ENCODE peak calls at places on chromosomes 2 and 18, in ten cellular contexts. A is DMS153, J is NCI-H2081, M is B cell, U is NCI-H1048, Q is psoas muscle, D is cerebellar cortex, Y is H4, O is putamen, G is MCF 10A. C is an unnamed sample.

GRCh38 chr2:71856709-71857525 is 290.7 kb downstream of the CYP26B1 start:
- DNase-seq in O (no peak), A (no peak), U (no peak), M (no peak), D (no peak), J (no peak), G (peak), Y (no peak), Q (no peak), C (no peak)

GRCh38 chr2:16553222-16553621 is 112.4 kb downstream of the CYRIA start:
- DNase-seq in Y (no peak), U (no peak), Q (no peak), O (peak), J (peak), M (no peak), A (peak), D (peak), G (peak), C (no peak)

GRCh38 chr2:196169521-196169920 is 1.9 kb downstream of the STK17B start:
- DNase-seq in D (no peak), Y (no peak), M (no peak), O (no peak), A (no peak), J (no peak), U (no peak), Q (no peak), G (peak), C (no peak)

GRCh38 chr2:51013060-51013746 is 18.7 kb downstream of the NRXN1 start:
- DNase-seq in O (peak), M (no peak), J (peak), A (peak), Q (no peak), Y (peak), G (peak), U (peak), D (peak), C (peak)

GRCh38 chr2:203582468-203582867 is 47.4 kb upstream of the RAPH1 start:
- DNase-seq in O (no peak), Y (peak), U (no peak), Q (no peak), J (no peak), A (no peak), M (no peak), G (peak), D (no peak), C (no peak)

GRCh38 chr2:233271693-233272092 is 20.2 kb downstream of the ATG16L1 start:
- DNase-seq in Y (no peak), A (no peak), U (no peak), O (no peak), M (no peak), J (no peak), G (no peak), Q (no peak), D (no peak), C (no peak)

GRCh38 chr18:55007582-55007981 is 48.3 kb upstream of the CCDC68 start:
- DNase-seq in A (no peak), Y (no peak), Q (no peak), U (no peak), D (no peak), G (no peak), M (no peak), O (no peak), J (no peak), C (no peak)

GRCh38 chr2:199471443-199472057 is 13.8 kb upstream of the SATB2 start:
- DNase-seq in G (peak), M (no peak), Y (no peak), D (peak), U (no peak), O (peak), J (no peak), Q (peak), A (peak), C (peak)

GRCh38 chr2:38438536-38439225 is 61.6 kb upstream of the ATL2 start:
- DNase-seq in D (no peak), M (no peak), O (no peak), Y (no peak), J (no peak), G (no peak), A (no peak), Q (no peak), U (no peak), C (no peak)

GRCh38 chr2:148604927-148605326 is 39.6 kb upstream of the EPC2 start:
- DNase-seq in O (no peak), A (no peak), D (no peak), Y (no peak), Q (no peak), U (no peak), J (no peak), G (no peak), M (no peak), C (no peak)

GRCh38 chr2:135030826-135031225 is 16.4 kb downstream of the MAP3K19 start:
- DNase-seq in D (no peak), U (no peak), Q (no peak), M (no peak), Y (peak), A (no peak), G (peak), J (no peak), O (no peak), C (no peak)

GRCh38 chr2:26812731-26813130 is 26.9 kb downstream of the CENPA start:
- DNase-seq in D (no peak), Y (no peak), U (no peak), Q (no peak), M (no peak), O (no peak), A (no peak), G (no peak), J (no peak), C (no peak)

GRCh38 chr2:20322527-20323300 is 27.9 kb downstream of the PUM2 start:
- DNase-seq in O (no peak), G (no peak), M (no peak), A (peak), Q (no peak), J (no peak), U (no peak), D (no peak), Y (no peak), C (no peak)

GRCh38 chr18:48122376-48122775 is 191.9 kb upstream of the SMAD2 start:
- DNase-seq in J (no peak), M (no peak), Y (no peak), D (no peak), Q (no peak), G (no peak), O (no peak), A (no peak), U (no peak), C (no peak)

GRCh38 chr2:38091757-38092156 is 15.8 kb upstream of the CYP1B1 start:
- DNase-seq in M (no peak), D (no peak), A (no peak), J (no peak), G (no peak), O (no peak), Y (no peak), Q (no peak), U (no peak), C (no peak)

GRCh38 chr2:63488118-63488713 is 100.1 kb downstream of the WDPCP start:
- DNase-seq in U (no peak), Y (peak), O (no peak), D (peak), M (no peak), J (no peak), A (no peak), Q (no peak), G (peak), C (no peak)

GRCh38 chr2:10380048-10380926 is 67.8 kb downstream of the ODC1 start:
- DNase-seq in G (peak), Q (no peak), U (no peak), D (no peak), M (no peak), O (no peak), Y (no peak), A (no peak), J (no peak), C (no peak)

GRCh38 chr2:136112949-136113766 is 4.8 kb downstream of the CXCR4 start:
- DNase-seq in G (peak), M (no peak), O (no peak), D (no peak), U (no peak), J (no peak), Q (no peak), Y (no peak), A (no peak), C (no peak)

GRCh38 chr2:160351978-160352377 is 141.6 kb downstream of the RBMS1 start:
- DNase-seq in D (no peak), J (no peak), O (no peak), Q (no peak), Y (peak), U (no peak), A (no peak), G (peak), M (no peak), C (no peak)

GRCh38 chr2:64133828-64134227 is 10.4 kb downstream of the PELI1 start:
- DNase-seq in O (peak), J (no peak), A (no peak), Q (no peak), U (no peak), D (no peak), M (no peak), Y (no peak), G (peak), C (no peak)

C was measured in nucleus accumbens.